ENCODE peak calls at places on chromosomes 2 and 18, in five cellular contexts. G, K, I, Y and E are unnamed samples.

GRCh38 chr2:140454717-140455116 is 1674.5 kb upstream of the NXPH2 start:
- DNase-seq in G (no peak), K (peak), I (no peak), Y (no peak), E (no peak)

GRCh38 chr2:108917078-108917440 is 72.0 kb downstream of the EDAR start:
- DNase-seq in G (peak), K (peak), I (no peak), Y (no peak), E (no peak)

GRCh38 chr2:166092889-166093288 is 34.9 kb downstream of the SCN1A start:
- DNase-seq in G (no peak), K (peak), I (no peak), Y (no peak), E (no peak)

GRCh38 chr18:55830490-55830889 is 242.5 kb upstream of the TCF4 start:
- DNase-seq in G (no peak), K (no peak), I (no peak), Y (no peak), E (no peak)

GRCh38 chr2:120682654-120683053 is 53.0 kb upstream of the GLI2 start:
- DNase-seq in G (no peak), K (no peak), I (no peak), Y (no peak), E (no peak)

GRCh38 chr2:221434155-221434554 is 137.9 kb downstream of the EPHA4 start:
- DNase-seq in G (no peak), K (no peak), I (no peak), Y (no peak), E (no peak)

GRCh38 chr2:239818086-239818485 is 207.1 kb downstream of the NDUFA10 start:
- DNase-seq in G (no peak), K (no peak), I (no peak), Y (no peak), E (no peak)

GRCh38 chr2:46252891-46253659 is 44.1 kb upstream of the EPAS1 start:
- DNase-seq in G (no peak), K (peak), I (no peak), Y (no peak), E (no peak)

GRCh38 chr2:204892506-204893255 is 347.4 kb downstream of the PARD3B start:
- DNase-seq in G (no peak), K (no peak), I (no peak), Y (no peak), E (no peak)

GRCh38 chr2:110149330-110150220 is 34.0 kb upstream of the MALL start:
- DNase-seq in G (no peak), K (peak), I (no peak), Y (no peak), E (no peak)

GRCh38 chr2:127064642-127065250 is 42.2 kb downstream of the BIN1 start:
- DNase-seq in G (peak), K (peak), I (peak), Y (peak), E (peak)

GRCh38 chr2:54814367-54815155 is 91.1 kb downstream of the EML6 start:
- DNase-seq in G (no peak), K (no peak), I (no peak), Y (no peak), E (no peak)

GRCh38 chr2:3492951-3493609 is 26.3 kb downstream of the ADI1 start:
- DNase-seq in G (no peak), K (peak), I (no peak), Y (no peak), E (no peak)

GRCh38 chr2:98849113-98849512 is 86.9 kb downstream of the CRACDL start:
- DNase-seq in G (no peak), K (no peak), I (no peak), Y (no peak), E (no peak)

GRCh38 chr2:112483047-112483473 is 1.1 kb downstream of the TTL start:
- DNase-seq in G (no peak), K (peak), I (no peak), Y (no peak), E (peak)

GRCh38 chr2:29495536-29495935 is 380.3 kb downstream of the CLIP4 start:
- DNase-seq in G (no peak), K (no peak), I (no peak), Y (no peak), E (no peak)

GRCh38 chr2:160869411-160869810 is 290.8 kb upstream of the TANK start:
- DNase-seq in G (no peak), K (peak), I (no peak), Y (no peak), E (no peak)

GRCh38 chr2:60461421-60462108 is 91.9 kb downstream of the BCL11A start:
- DNase-seq in G (no peak), K (no peak), I (no peak), Y (no peak), E (no peak)

GRCh38 chr2:230418341-230419016 is 2.5 kb downstream of the SP100 start:
- DNase-seq in G (no peak), K (peak), I (no peak), Y (no peak), E (no peak)

GRCh38 chr18:3111523-3112240 is 98.7 kb upstream of the LPIN2 start:
- DNase-seq in G (no peak), K (no peak), I (no peak), Y (no peak), E (no peak)

GRCh38 chr2:55160422-55160821 is 71.7 kb downstream of the CLHC1 start:
- DNase-seq in G (no peak), K (no peak), I (no peak), Y (no peak), E (no peak)

GRCh38 chr2:199315299-199316179 is 142.2 kb downstream of the SATB2 start:
- DNase-seq in G (no peak), K (peak), I (no peak), Y (no peak), E (peak)

GRCh38 chr18:6605115-6605869 is 124.2 kb upstream of the ARHGAP28 start:
- DNase-seq in G (no peak), K (peak), I (no peak), Y (no peak), E (no peak)